ENCODE peak calls at places on chromosome 15, in nine cellular contexts. One of them, this sample, is unnamed.

GRCh38 chr15:57041416-57041815 is 123.0 kb downstream of the TCF12 start:
- DNase-seq in aorta: no peak
- DNase-seq in OCI-LY7: no peak
- DNase-seq in fibroblast of the aortic adventitia: no peak
- DNase-seq in neural progenitor cell: no peak
- DNase-seq in mesendoderm: no peak
- DNase-seq in AG10803: no peak
- DNase-seq in HAP-1: peak
- DNase-seq in sigmoid colon: no peak
- DNase-seq in this sample: no peak

GRCh38 chr15:31405200-31405929 is 78.7 kb downstream of the KLF13 start:
- DNase-seq in AG10803: no peak
- DNase-seq in neural progenitor cell: no peak
- DNase-seq in mesendoderm: no peak
- DNase-seq in HAP-1: no peak
- DNase-seq in OCI-LY7: peak
- DNase-seq in sigmoid colon: no peak
- DNase-seq in fibroblast of the aortic adventitia: peak
- DNase-seq in aorta: no peak
- DNase-seq in this sample: no peak

GRCh38 chr15:71279757-71280141 is 164.5 kb downstream of the THSD4 start:
- DNase-seq in neural progenitor cell: no peak
- DNase-seq in fibroblast of the aortic adventitia: peak
- DNase-seq in OCI-LY7: no peak
- DNase-seq in aorta: no peak
- DNase-seq in HAP-1: no peak
- DNase-seq in sigmoid colon: no peak
- DNase-seq in mesendoderm: no peak
- DNase-seq in AG10803: no peak
- DNase-seq in this sample: no peak

GRCh38 chr15:68713874-68714273 is 106.8 kb downstream of the ANP32A start:
- DNase-seq in OCI-LY7: no peak
- DNase-seq in AG10803: no peak
- DNase-seq in neural progenitor cell: no peak
- DNase-seq in mesendoderm: no peak
- DNase-seq in aorta: no peak
- DNase-seq in HAP-1: no peak
- DNase-seq in fibroblast of the aortic adventitia: no peak
- DNase-seq in sigmoid colon: no peak
- DNase-seq in this sample: no peak

GRCh38 chr15:22806156-22806555 is 19.7 kb downstream of the NIPA1 start:
- DNase-seq in sigmoid colon: no peak
- DNase-seq in fibroblast of the aortic adventitia: no peak
- DNase-seq in aorta: no peak
- DNase-seq in OCI-LY7: no peak
- DNase-seq in mesendoderm: no peak
- DNase-seq in neural progenitor cell: no peak
- DNase-seq in HAP-1: no peak
- DNase-seq in AG10803: no peak
- DNase-seq in this sample: no peak

GRCh38 chr15:64681424-64682024 is 93.9 kb downstream of the RBPMS2 start:
- DNase-seq in sigmoid colon: no peak
- DNase-seq in HAP-1: peak
- DNase-seq in mesendoderm: peak
- DNase-seq in neural progenitor cell: peak
- DNase-seq in OCI-LY7: peak
- DNase-seq in AG10803: peak
- DNase-seq in fibroblast of the aortic adventitia: peak
- DNase-seq in aorta: no peak
- DNase-seq in this sample: peak

GRCh38 chr15:77852241-77853007 is 219.7 kb upstream of the LINGO1 start:
- DNase-seq in fibroblast of the aortic adventitia: no peak
- DNase-seq in OCI-LY7: no peak
- DNase-seq in aorta: no peak
- DNase-seq in AG10803: no peak
- DNase-seq in mesendoderm: no peak
- DNase-seq in neural progenitor cell: no peak
- DNase-seq in sigmoid colon: peak
- DNase-seq in HAP-1: no peak
- DNase-seq in this sample: no peak

GRCh38 chr15:63483521-63484371 is 20.6 kb upstream of the USP3 start:
- DNase-seq in fibroblast of the aortic adventitia: no peak
- DNase-seq in aorta: no peak
- DNase-seq in mesendoderm: no peak
- DNase-seq in OCI-LY7: peak
- DNase-seq in neural progenitor cell: no peak
- DNase-seq in sigmoid colon: no peak
- DNase-seq in AG10803: no peak
- DNase-seq in HAP-1: peak
- DNase-seq in this sample: peak

GRCh38 chr15:79113831-79114230 is 23.3 kb upstream of the RASGRF1 start:
- DNase-seq in OCI-LY7: no peak
- DNase-seq in sigmoid colon: no peak
- DNase-seq in neural progenitor cell: no peak
- DNase-seq in AG10803: no peak
- DNase-seq in HAP-1: no peak
- DNase-seq in fibroblast of the aortic adventitia: no peak
- DNase-seq in aorta: no peak
- DNase-seq in mesendoderm: no peak
- DNase-seq in this sample: no peak

GRCh38 chr15:39573844-39574243 is 7.0 kb upstream of the THBS1 start:
- DNase-seq in mesendoderm: no peak
- DNase-seq in aorta: no peak
- DNase-seq in fibroblast of the aortic adventitia: peak
- DNase-seq in OCI-LY7: no peak
- DNase-seq in neural progenitor cell: no peak
- DNase-seq in HAP-1: no peak
- DNase-seq in sigmoid colon: no peak
- DNase-seq in AG10803: peak
- DNase-seq in this sample: no peak

GRCh38 chr15:98648654-98649537 is 557 bp downstream of the IGF1R start:
- DNase-seq in neural progenitor cell: peak
- DNase-seq in fibroblast of the aortic adventitia: peak
- DNase-seq in aorta: peak
- DNase-seq in AG10803: peak
- DNase-seq in OCI-LY7: peak
- DNase-seq in HAP-1: peak
- DNase-seq in sigmoid colon: peak
- DNase-seq in mesendoderm: peak
- DNase-seq in this sample: peak

GRCh38 chr15:98647774-98648653 is at the start of gene IGF1R:
- DNase-seq in OCI-LY7: peak
- DNase-seq in mesendoderm: peak
- DNase-seq in neural progenitor cell: peak
- DNase-seq in sigmoid colon: peak
- DNase-seq in HAP-1: peak
- DNase-seq in fibroblast of the aortic adventitia: peak
- DNase-seq in aorta: peak
- DNase-seq in AG10803: peak
- DNase-seq in this sample: peak

GRCh38 chr15:98646546-98647025 is 1.8 kb upstream of the IGF1R start:
- DNase-seq in AG10803: no peak
- DNase-seq in fibroblast of the aortic adventitia: no peak
- DNase-seq in OCI-LY7: no peak
- DNase-seq in neural progenitor cell: no peak
- DNase-seq in sigmoid colon: no peak
- DNase-seq in aorta: no peak
- DNase-seq in HAP-1: no peak
- DNase-seq in mesendoderm: no peak
- DNase-seq in this sample: no peak

GRCh38 chr15:98649621-98649995 is 1.3 kb downstream of the IGF1R start:
- DNase-seq in sigmoid colon: peak
- DNase-seq in fibroblast of the aortic adventitia: peak
- DNase-seq in OCI-LY7: peak
- DNase-seq in HAP-1: no peak
- DNase-seq in aorta: peak
- DNase-seq in mesendoderm: no peak
- DNase-seq in AG10803: peak
- DNase-seq in neural progenitor cell: peak
- DNase-seq in this sample: peak

GRCh38 chr15:98647026-98647773 is 1.1 kb upstream of the IGF1R start:
- DNase-seq in fibroblast of the aortic adventitia: peak
- DNase-seq in AG10803: peak
- DNase-seq in neural progenitor cell: peak
- DNase-seq in mesendoderm: peak
- DNase-seq in aorta: peak
- DNase-seq in sigmoid colon: peak
- DNase-seq in HAP-1: peak
- DNase-seq in OCI-LY7: peak
- DNase-seq in this sample: peak
- H3K4me3 ChIP-seq in fibroblast of the aortic adventitia: peak
- H3K4me3 ChIP-seq in AG10803: peak
- H3K4me3 ChIP-seq in neural progenitor cell: peak
- H3K4me3 ChIP-seq in mesendoderm: peak
- H3K4me3 ChIP-seq in aorta: peak
- H3K4me3 ChIP-seq in sigmoid colon: peak
- H3K4me3 ChIP-seq in HAP-1: peak
- H3K4me3 ChIP-seq in OCI-LY7: peak
- H3K4me3 ChIP-seq in this sample: peak

DNA sequence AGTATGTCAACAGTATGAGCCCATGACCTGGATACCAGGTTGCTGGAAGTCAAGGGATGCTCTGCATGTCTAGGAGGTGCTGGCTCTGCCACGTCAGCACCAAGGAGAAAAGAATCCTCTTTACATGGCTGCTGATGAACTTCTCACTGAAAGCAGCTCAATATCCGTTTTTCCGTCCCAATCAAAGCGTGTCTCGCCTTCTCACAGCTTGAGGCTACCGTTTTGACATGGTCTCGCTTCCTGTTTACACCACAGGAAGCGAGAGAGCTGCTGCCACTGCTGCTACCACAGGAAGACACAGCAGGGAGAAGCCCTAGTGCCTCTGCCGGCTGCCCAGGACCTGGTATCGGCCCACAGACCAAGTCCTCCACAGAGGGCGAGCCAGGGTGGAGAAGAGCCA is 27.3 kb downstream of the STARD5 start:
- DNase-seq in aorta: peak
- DNase-seq in HAP-1: no peak
- DNase-seq in fibroblast of the aortic adventitia: no peak
- DNase-seq in mesendoderm: peak
- DNase-seq in AG10803: no peak
- DNase-seq in neural progenitor cell: no peak
- DNase-seq in OCI-LY7: peak
- DNase-seq in sigmoid colon: peak
- DNase-seq in this sample: peak
- H3K4me3 ChIP-seq in aorta: no peak
- H3K4me3 ChIP-seq in HAP-1: no peak
- H3K4me3 ChIP-seq in fibroblast of the aortic adventitia: no peak
- H3K4me3 ChIP-seq in mesendoderm: no peak
- H3K4me3 ChIP-seq in AG10803: no peak
- H3K4me3 ChIP-seq in neural progenitor cell: no peak
- H3K4me3 ChIP-seq in OCI-LY7: peak
- H3K4me3 ChIP-seq in sigmoid colon: peak
- H3K4me3 ChIP-seq in this sample: peak

DNA sequence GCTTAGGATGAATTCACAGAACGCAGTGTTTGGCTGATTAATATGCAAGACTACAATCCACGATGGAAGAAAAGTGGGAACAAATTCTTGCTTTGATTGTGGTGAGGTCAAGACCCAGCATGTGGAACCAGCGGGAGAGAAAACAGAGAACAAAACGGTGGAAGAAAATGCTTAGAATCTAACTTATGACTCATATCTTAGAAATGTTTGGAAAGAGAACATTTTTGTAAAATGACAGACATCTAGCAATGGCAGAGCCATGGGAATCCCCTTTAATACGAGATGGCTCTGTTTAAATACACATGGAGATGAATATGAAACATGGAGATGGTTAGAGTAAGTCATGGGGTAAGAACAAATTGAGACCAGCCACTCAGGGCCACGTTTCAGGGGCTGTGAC is 67.8 kb upstream of the ONECUT1 start:
- DNase-seq in OCI-LY7: no peak
- DNase-seq in sigmoid colon: no peak
- DNase-seq in AG10803: no peak
- DNase-seq in HAP-1: no peak
- DNase-seq in fibroblast of the aortic adventitia: no peak
- DNase-seq in aorta: no peak
- DNase-seq in neural progenitor cell: no peak
- DNase-seq in mesendoderm: peak
- DNase-seq in this sample: no peak
- H3K4me3 ChIP-seq in OCI-LY7: no peak
- H3K4me3 ChIP-seq in sigmoid colon: no peak
- H3K4me3 ChIP-seq in AG10803: no peak
- H3K4me3 ChIP-seq in HAP-1: no peak
- H3K4me3 ChIP-seq in fibroblast of the aortic adventitia: no peak
- H3K4me3 ChIP-seq in aorta: no peak
- H3K4me3 ChIP-seq in neural progenitor cell: no peak
- H3K4me3 ChIP-seq in mesendoderm: no peak
- H3K4me3 ChIP-seq in this sample: no peak

DNA sequence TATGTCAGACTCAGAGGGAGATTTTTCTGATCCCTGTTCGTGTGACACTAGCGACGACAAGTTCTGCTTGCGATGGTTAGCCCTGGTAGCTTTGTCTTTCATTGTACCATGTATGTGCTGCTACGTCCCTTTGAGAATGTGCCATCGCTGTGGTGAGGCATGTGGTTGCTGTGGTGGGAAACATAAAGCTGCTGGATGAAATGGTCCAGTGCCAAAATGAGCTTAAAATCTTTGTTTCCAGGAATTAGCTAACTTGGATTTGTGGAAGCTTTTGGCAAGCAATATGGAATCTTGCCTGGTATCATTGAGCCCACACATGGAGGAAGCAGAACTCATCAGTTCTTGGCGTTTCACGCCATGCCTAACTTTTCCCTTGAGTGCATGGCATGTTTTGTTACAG is 98.8 kb downstream of the SPRED1 start:
- DNase-seq in aorta: no peak
- DNase-seq in fibroblast of the aortic adventitia: peak
- DNase-seq in HAP-1: no peak
- DNase-seq in sigmoid colon: no peak
- DNase-seq in AG10803: peak
- DNase-seq in OCI-LY7: no peak
- DNase-seq in neural progenitor cell: no peak
- DNase-seq in mesendoderm: no peak
- DNase-seq in this sample: no peak
- H3K4me3 ChIP-seq in aorta: no peak
- H3K4me3 ChIP-seq in fibroblast of the aortic adventitia: no peak
- H3K4me3 ChIP-seq in HAP-1: no peak
- H3K4me3 ChIP-seq in sigmoid colon: no peak
- H3K4me3 ChIP-seq in AG10803: no peak
- H3K4me3 ChIP-seq in OCI-LY7: no peak
- H3K4me3 ChIP-seq in neural progenitor cell: no peak
- H3K4me3 ChIP-seq in mesendoderm: no peak
- H3K4me3 ChIP-seq in this sample: no peak

DNA sequence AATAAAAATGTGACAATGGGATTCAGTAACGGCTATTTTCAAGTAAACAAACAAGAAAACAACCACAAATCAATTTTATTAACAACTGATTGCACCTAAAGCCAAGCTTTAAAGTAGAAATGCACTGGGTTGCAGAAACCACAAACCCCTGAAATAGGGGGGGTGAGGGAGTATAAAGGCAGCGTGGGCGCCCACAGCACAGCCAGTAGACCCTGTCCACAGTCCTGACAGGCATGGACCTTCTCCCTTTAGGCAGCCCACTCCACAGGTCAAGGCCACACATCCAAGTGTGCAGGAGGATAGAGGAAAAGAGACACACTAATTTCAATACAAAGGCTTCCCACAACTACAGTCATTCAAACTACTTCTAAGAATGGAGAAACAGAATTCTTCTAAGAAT is 48.8 kb downstream of the CHSY1 start:
- DNase-seq in fibroblast of the aortic adventitia: no peak
- DNase-seq in HAP-1: no peak
- DNase-seq in neural progenitor cell: no peak
- DNase-seq in OCI-LY7: no peak
- DNase-seq in AG10803: no peak
- DNase-seq in aorta: no peak
- DNase-seq in sigmoid colon: no peak
- DNase-seq in mesendoderm: no peak
- DNase-seq in this sample: peak
- H3K4me3 ChIP-seq in fibroblast of the aortic adventitia: no peak
- H3K4me3 ChIP-seq in HAP-1: no peak
- H3K4me3 ChIP-seq in neural progenitor cell: no peak
- H3K4me3 ChIP-seq in OCI-LY7: no peak
- H3K4me3 ChIP-seq in AG10803: no peak
- H3K4me3 ChIP-seq in aorta: no peak
- H3K4me3 ChIP-seq in sigmoid colon: no peak
- H3K4me3 ChIP-seq in mesendoderm: no peak
- H3K4me3 ChIP-seq in this sample: no peak